ENCODE peak calls at places on chromosomes 16 and 17, in nine cellular contexts. One of them, this sample, is unnamed.

GRCh38 chr17:12519956-12520594 is 145.6 kb upstream of the MYOCD start:
- DNase-seq in PC-9: no peak
- DNase-seq in astrocyte: peak; percentile 32
- DNase-seq in heart left ventricle: no peak
- DNase-seq in endodermal cell: no peak
- DNase-seq in BE2C: no peak
- DNase-seq in IMR-90: no peak
- DNase-seq in HAP-1: no peak
- DNase-seq in mesendoderm: no peak
- DNase-seq in this sample: peak; percentile 31

GRCh38 chr16:4051591-4051990 is 64.7 kb downstream of the ADCY9 start:
- DNase-seq in PC-9: no peak
- DNase-seq in astrocyte: no peak
- DNase-seq in heart left ventricle: no peak
- DNase-seq in endodermal cell: no peak
- DNase-seq in BE2C: no peak
- DNase-seq in IMR-90: no peak
- DNase-seq in HAP-1: no peak
- DNase-seq in mesendoderm: no peak
- DNase-seq in this sample: no peak

GRCh38 chr17:48816774-48817590 is at the start of gene TTLL6:
- DNase-seq in PC-9: peak; percentile 88
- DNase-seq in astrocyte: peak; percentile 70
- DNase-seq in heart left ventricle: peak; percentile 86
- DNase-seq in endodermal cell: peak; percentile 100
- DNase-seq in BE2C: peak; percentile 97
- DNase-seq in IMR-90: peak; percentile 56
- DNase-seq in HAP-1: peak; percentile 94
- DNase-seq in mesendoderm: peak; percentile 97
- DNase-seq in this sample: no peak

GRCh38 chr17:29733151-29733550 is 110.4 kb upstream of the CORO6 start:
- DNase-seq in PC-9: peak; percentile 83
- DNase-seq in astrocyte: no peak
- DNase-seq in heart left ventricle: no peak
- DNase-seq in endodermal cell: no peak
- DNase-seq in BE2C: no peak
- DNase-seq in IMR-90: peak; percentile 42
- DNase-seq in HAP-1: no peak
- DNase-seq in mesendoderm: no peak
- DNase-seq in this sample: no peak

GRCh38 chr17:40499551-40500189 is 1.8 kb downstream of the TNS4 start:
- DNase-seq in PC-9: peak; percentile 65
- DNase-seq in astrocyte: peak; percentile 42
- DNase-seq in heart left ventricle: peak; percentile 88
- DNase-seq in endodermal cell: peak; percentile 95
- DNase-seq in BE2C: peak; percentile 86
- DNase-seq in IMR-90: peak; percentile 60
- DNase-seq in HAP-1: peak; percentile 55
- DNase-seq in mesendoderm: peak; percentile 94
- DNase-seq in this sample: no peak

GRCh38 chr16:14095883-14096551 is 24.9 kb downstream of the MRTFB start:
- DNase-seq in PC-9: peak; percentile 84
- DNase-seq in astrocyte: peak; percentile 46
- DNase-seq in heart left ventricle: no peak
- DNase-seq in endodermal cell: no peak
- DNase-seq in BE2C: no peak
- DNase-seq in IMR-90: peak; percentile 43
- DNase-seq in HAP-1: no peak
- DNase-seq in mesendoderm: peak; percentile 45
- DNase-seq in this sample: no peak

GRCh38 chr16:22278841-22279240 is 18.4 kb upstream of the POLR3E start:
- DNase-seq in PC-9: no peak
- DNase-seq in astrocyte: no peak
- DNase-seq in heart left ventricle: no peak
- DNase-seq in endodermal cell: no peak
- DNase-seq in BE2C: no peak
- DNase-seq in IMR-90: no peak
- DNase-seq in HAP-1: no peak
- DNase-seq in mesendoderm: no peak
- DNase-seq in this sample: no peak

GRCh38 chr16:25893332-25893731 is 201.6 kb downstream of the HS3ST4 start:
- DNase-seq in PC-9: no peak
- DNase-seq in astrocyte: no peak
- DNase-seq in heart left ventricle: no peak
- DNase-seq in endodermal cell: peak; percentile 56
- DNase-seq in BE2C: no peak
- DNase-seq in IMR-90: no peak
- DNase-seq in HAP-1: no peak
- DNase-seq in mesendoderm: peak; percentile 37
- DNase-seq in this sample: no peak

GRCh38 chr17:7356072-7356549 is 1.2 kb downstream of the TMEM95 start:
- DNase-seq in PC-9: peak; percentile 58
- DNase-seq in astrocyte: peak; percentile 24
- DNase-seq in heart left ventricle: peak; percentile 74
- DNase-seq in endodermal cell: peak; percentile 99
- DNase-seq in BE2C: peak; percentile 77
- DNase-seq in IMR-90: peak; percentile 53
- DNase-seq in HAP-1: peak; percentile 80
- DNase-seq in mesendoderm: peak; percentile 91
- DNase-seq in this sample: no peak

GRCh38 chr16:90008708-90009145 is 10.5 kb downstream of the DBNDD1 start:
- DNase-seq in PC-9: no peak
- DNase-seq in astrocyte: no peak
- DNase-seq in heart left ventricle: no peak
- DNase-seq in endodermal cell: no peak
- DNase-seq in BE2C: no peak
- DNase-seq in IMR-90: peak; percentile 16
- DNase-seq in HAP-1: no peak
- DNase-seq in mesendoderm: no peak
- DNase-seq in this sample: no peak

GRCh38 chr16:85005278-85006069 is 5.9 kb downstream of the ZDHHC7 start:
- DNase-seq in PC-9: no peak
- DNase-seq in astrocyte: peak; percentile 81
- DNase-seq in heart left ventricle: no peak
- DNase-seq in endodermal cell: no peak
- DNase-seq in BE2C: no peak
- DNase-seq in IMR-90: peak; percentile 39
- DNase-seq in HAP-1: no peak
- DNase-seq in mesendoderm: peak; percentile 67
- DNase-seq in this sample: no peak

GRCh38 chr17:50267074-50267841 is 7.0 kb upstream of the TMEM92 start:
- DNase-seq in PC-9: peak; percentile 11
- DNase-seq in astrocyte: no peak
- DNase-seq in heart left ventricle: no peak
- DNase-seq in endodermal cell: peak; percentile 59
- DNase-seq in BE2C: no peak
- DNase-seq in IMR-90: peak; percentile 47
- DNase-seq in HAP-1: no peak
- DNase-seq in mesendoderm: no peak
- DNase-seq in this sample: no peak

GRCh38 chr16:20001856-20002707 is 71.6 kb downstream of the GPR139 start:
- DNase-seq in PC-9: no peak
- DNase-seq in astrocyte: no peak
- DNase-seq in heart left ventricle: no peak
- DNase-seq in endodermal cell: no peak
- DNase-seq in BE2C: peak; percentile 74
- DNase-seq in IMR-90: no peak
- DNase-seq in HAP-1: no peak
- DNase-seq in mesendoderm: no peak
- DNase-seq in this sample: no peak

GRCh38 chr17:77782611-77783010 is 175.9 kb upstream of the TNRC6C start:
- DNase-seq in PC-9: no peak
- DNase-seq in astrocyte: no peak
- DNase-seq in heart left ventricle: no peak
- DNase-seq in endodermal cell: no peak
- DNase-seq in BE2C: no peak
- DNase-seq in IMR-90: no peak
- DNase-seq in HAP-1: no peak
- DNase-seq in mesendoderm: no peak
- DNase-seq in this sample: no peak

GRCh38 chr17:50168319-50168718 is 2.5 kb downstream of the SGCA start:
- DNase-seq in PC-9: no peak
- DNase-seq in astrocyte: no peak
- DNase-seq in heart left ventricle: no peak
- DNase-seq in endodermal cell: no peak
- DNase-seq in BE2C: no peak
- DNase-seq in IMR-90: no peak
- DNase-seq in HAP-1: no peak
- DNase-seq in mesendoderm: no peak
- DNase-seq in this sample: no peak

DNA sequence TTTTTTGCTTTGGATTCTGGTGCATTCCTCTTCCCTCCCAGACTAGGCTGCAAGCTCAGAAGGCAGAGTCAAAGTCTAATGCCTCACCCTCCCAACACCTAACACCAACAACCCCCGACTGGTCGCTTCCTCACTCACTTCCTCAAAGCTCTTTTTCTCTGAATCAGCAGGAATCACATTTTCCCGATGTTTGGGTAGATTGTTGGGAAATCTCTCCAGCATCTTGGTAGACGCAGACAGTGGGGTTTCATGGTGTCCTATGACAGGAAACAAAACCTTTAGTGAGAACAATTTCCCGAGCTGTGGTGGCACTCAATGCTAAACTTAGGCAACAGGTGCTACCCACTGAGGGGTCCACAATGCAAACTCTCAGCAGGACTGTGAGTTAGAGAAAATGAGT is 39.9 kb upstream of the ICAM2 start:
- DNase-seq in PC-9: no peak
- DNase-seq in astrocyte: no peak
- DNase-seq in heart left ventricle: no peak
- DNase-seq in endodermal cell: no peak
- DNase-seq in BE2C: no peak
- DNase-seq in IMR-90: no peak
- DNase-seq in HAP-1: no peak
- DNase-seq in mesendoderm: peak; percentile 23
- DNase-seq in this sample: no peak
- H3K27me3 ChIP-seq in PC-9: no peaks in the 10 kb centered on the region
- H3K27me3 ChIP-seq in astrocyte: no peaks in the 10 kb centered on the region
- H3K27me3 ChIP-seq in heart left ventricle: no peaks in the 10 kb centered on the region
- H3K27me3 ChIP-seq in endodermal cell: no peaks in the 10 kb centered on the region
- H3K27me3 ChIP-seq in BE2C: no peaks in the 10 kb centered on the region
- H3K27me3 ChIP-seq in IMR-90: no peaks in the 10 kb centered on the region
- H3K27me3 ChIP-seq in HAP-1: no peaks in the 10 kb centered on the region
- H3K27me3 ChIP-seq in mesendoderm: no peaks in the 10 kb centered on the region
- H3K27me3 ChIP-seq in this sample: no peaks in the 10 kb centered on the region

GRCh38 chr17:82153745-82154375 is 55.8 kb upstream of the FASN start:
- DNase-seq in PC-9: peak; percentile 39
- DNase-seq in astrocyte: peak; percentile 16
- DNase-seq in heart left ventricle: peak; percentile 71
- DNase-seq in endodermal cell: peak; percentile 99
- DNase-seq in BE2C: peak; percentile 87
- DNase-seq in IMR-90: peak; percentile 55
- DNase-seq in HAP-1: peak; percentile 47
- DNase-seq in mesendoderm: peak; percentile 88
- DNase-seq in this sample: no peak
- H3K27me3 ChIP-seq in PC-9: no peaks in the 10 kb centered on the region
- H3K27me3 ChIP-seq in astrocyte: no peaks in the 10 kb centered on the region
- H3K27me3 ChIP-seq in heart left ventricle: no peaks in the 10 kb centered on the region
- H3K27me3 ChIP-seq in endodermal cell: no peaks in the 10 kb centered on the region
- H3K27me3 ChIP-seq in BE2C: no peaks in the 10 kb centered on the region
- H3K27me3 ChIP-seq in IMR-90: no peaks in the 10 kb centered on the region
- H3K27me3 ChIP-seq in HAP-1: no peaks in the 10 kb centered on the region
- H3K27me3 ChIP-seq in mesendoderm: no peaks in the 10 kb centered on the region
- H3K27me3 ChIP-seq in this sample: no peaks in the 10 kb centered on the region

GRCh38 chr17:34299017-34299416 is 13.5 kb downstream of the CCL11 start:
- DNase-seq in PC-9: no peak
- DNase-seq in astrocyte: no peak
- DNase-seq in heart left ventricle: no peak
- DNase-seq in endodermal cell: no peak
- DNase-seq in BE2C: no peak
- DNase-seq in IMR-90: no peak
- DNase-seq in HAP-1: no peak
- DNase-seq in mesendoderm: no peak
- DNase-seq in this sample: no peak
- H3K27me3 ChIP-seq in PC-9: peaks cover 25% of the 10 kb centered on the region
- H3K27me3 ChIP-seq in astrocyte: no peaks in the 10 kb centered on the region
- H3K27me3 ChIP-seq in heart left ventricle: no peaks in the 10 kb centered on the region
- H3K27me3 ChIP-seq in endodermal cell: no peaks in the 10 kb centered on the region
- H3K27me3 ChIP-seq in BE2C: no peaks in the 10 kb centered on the region
- H3K27me3 ChIP-seq in IMR-90: no peaks in the 10 kb centered on the region
- H3K27me3 ChIP-seq in HAP-1: no peaks in the 10 kb centered on the region
- H3K27me3 ChIP-seq in mesendoderm: no peaks in the 10 kb centered on the region
- H3K27me3 ChIP-seq in this sample: no peaks in the 10 kb centered on the region

GRCh38 chr16:54414671-54415070 is 128.1 kb upstream of the IRX3 start:
- DNase-seq in PC-9: no peak
- DNase-seq in astrocyte: no peak
- DNase-seq in heart left ventricle: no peak
- DNase-seq in endodermal cell: no peak
- DNase-seq in BE2C: no peak
- DNase-seq in IMR-90: no peak
- DNase-seq in HAP-1: no peak
- DNase-seq in mesendoderm: no peak
- DNase-seq in this sample: no peak

GRCh38 chr16:54409982-54410381 is 123.4 kb upstream of the IRX3 start:
- DNase-seq in PC-9: no peak
- DNase-seq in astrocyte: no peak
- DNase-seq in heart left ventricle: no peak
- DNase-seq in endodermal cell: peak; percentile 49
- DNase-seq in BE2C: no peak
- DNase-seq in IMR-90: no peak
- DNase-seq in HAP-1: no peak
- DNase-seq in mesendoderm: no peak
- DNase-seq in this sample: no peak

GRCh38 chr16:54417384-54417783 is 130.8 kb upstream of the IRX3 start:
- DNase-seq in PC-9: no peak
- DNase-seq in astrocyte: no peak
- DNase-seq in heart left ventricle: no peak
- DNase-seq in endodermal cell: no peak
- DNase-seq in BE2C: no peak
- DNase-seq in IMR-90: no peak
- DNase-seq in HAP-1: no peak
- DNase-seq in mesendoderm: no peak
- DNase-seq in this sample: no peak

GRCh38 chr16:54411555-54411954 is 125.0 kb upstream of the IRX3 start:
- DNase-seq in PC-9: no peak
- DNase-seq in astrocyte: no peak
- DNase-seq in heart left ventricle: peak; percentile 44
- DNase-seq in endodermal cell: peak; percentile 61
- DNase-seq in BE2C: no peak
- DNase-seq in IMR-90: no peak
- DNase-seq in HAP-1: no peak
- DNase-seq in mesendoderm: peak; percentile 51
- DNase-seq in this sample: no peak

DNA sequence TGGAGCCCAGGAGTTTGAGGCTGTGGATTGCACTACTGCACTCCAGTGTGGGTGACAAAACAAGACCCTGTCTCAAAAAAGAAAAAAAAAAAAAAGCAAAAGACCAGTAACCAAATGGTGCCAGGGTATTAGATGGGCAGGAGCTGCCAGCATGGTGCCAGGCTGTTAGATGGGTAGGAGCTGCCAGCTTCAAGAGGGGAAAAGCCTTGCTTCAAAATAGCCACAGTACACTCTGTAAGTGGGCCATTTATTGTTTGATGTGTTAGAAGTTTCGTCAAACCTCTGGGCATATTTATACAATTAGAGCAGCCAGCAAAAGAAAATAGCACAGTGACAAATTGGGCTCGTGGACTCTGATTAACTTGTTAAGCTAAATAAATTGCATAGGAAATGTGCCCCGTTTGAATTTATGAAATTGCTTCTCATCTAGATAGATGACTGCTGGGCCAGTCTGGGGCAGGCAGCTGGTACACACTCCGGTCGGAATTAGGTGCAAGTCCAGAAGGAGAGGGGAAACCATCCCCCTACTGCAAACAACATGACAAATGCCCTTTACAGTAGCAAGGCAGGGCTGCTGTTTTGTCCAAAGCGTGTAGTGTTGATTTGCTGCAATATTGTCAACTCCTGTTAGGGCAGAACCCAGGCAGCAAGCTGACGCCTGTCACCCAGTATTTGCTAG is 126.3 kb upstream of the IRX3 start:
- DNase-seq in PC-9: no peak
- DNase-seq in astrocyte: no peak
- DNase-seq in heart left ventricle: no peak
- DNase-seq in endodermal cell: no peak
- DNase-seq in BE2C: no peak
- DNase-seq in IMR-90: no peak
- DNase-seq in HAP-1: no peak
- DNase-seq in mesendoderm: no peak
- DNase-seq in this sample: no peak
- H3K27me3 ChIP-seq in PC-9: no peaks in the 10 kb centered on the region
- H3K27me3 ChIP-seq in astrocyte: peaks cover 15% of the 10 kb centered on the region
- H3K27me3 ChIP-seq in heart left ventricle: no peaks in the 10 kb centered on the region
- H3K27me3 ChIP-seq in endodermal cell: no peaks in the 10 kb centered on the region
- H3K27me3 ChIP-seq in BE2C: no peaks in the 10 kb centered on the region
- H3K27me3 ChIP-seq in IMR-90: no peaks in the 10 kb centered on the region
- H3K27me3 ChIP-seq in HAP-1: no peaks in the 10 kb centered on the region
- H3K27me3 ChIP-seq in mesendoderm: no peaks in the 10 kb centered on the region
- H3K27me3 ChIP-seq in this sample: peaks cover 11% of the 10 kb centered on the region